ENCODE peak calls at places on chromosome 13, in seven cellular contexts. T is transverse colon, B is breast epithelium, J is esophagus muscularis mucosa, D is GM23338, S is Panc1, X is endothelial cell of umbilical vein. H is an unnamed sample. For H3K4me1, the result is how much of the 10 kb centered on the place peaks cover.

GRCh38 chr13:110505594-110505993 is 55.9 kb downstream of the RAB20 start:
- DNase-seq in T (no peak), D (no peak), X (no peak), J (no peak), S (no peak), B (no peak), H (no peak)

GRCh38 chr13:98216135-98216565 is 39.1 kb upstream of the RNF113B start:
- DNase-seq in J (no peak), T (no peak), D (no peak), X (peak), S (peak), B (no peak), H (no peak)

GRCh38 chr13:76890036-76890435 is 3.8 kb upstream of the KCTD12 start:
- DNase-seq in B (no peak), T (no peak), X (no peak), D (no peak), J (no peak), S (no peak), H (no peak)

GRCh38 chr13:111202149-111202548 is 87.0 kb downstream of the ARHGEF7 start:
- DNase-seq in J (no peak), D (peak), T (no peak), S (no peak), B (no peak), X (peak), H (no peak)

GRCh38 chr13:101590479-101590878 is 138.0 kb downstream of the ITGBL1 start:
- DNase-seq in X (no peak), D (no peak), S (no peak), B (no peak), J (no peak), T (no peak), H (no peak)

GRCh38 chr13:57345526-57345925 is 178.5 kb downstream of the PRR20E start:
- DNase-seq in T (no peak), J (no peak), S (no peak), X (no peak), B (no peak), D (no peak), H (no peak)

GRCh38 chr13:67175836-67176235 is 54.3 kb downstream of the PCDH9 start:
- DNase-seq in S (no peak), D (no peak), J (no peak), X (no peak), T (no peak), B (no peak), H (no peak)

GRCh38 chr13:29847501-29847983 is 2.9 kb downstream of the UBL3 start:
- DNase-seq in T (peak), J (no peak), D (no peak), B (no peak), X (peak), S (no peak), H (no peak)

GRCh38 chr13:32650705-32651311 is 64.6 kb downstream of the PDS5B start:
- DNase-seq in S (no peak), J (no peak), T (peak), D (peak), X (peak), B (no peak), H (no peak)

GRCh38 chr13:46486270-46486669 is 66.7 kb upstream of the LRCH1 start:
- DNase-seq in D (no peak), X (no peak), J (no peak), S (no peak), T (no peak), B (no peak), H (no peak)

GRCh38 chr13:99061411-99061810 is 83.5 kb upstream of the DOCK9 start:
- DNase-seq in S (no peak), B (no peak), J (no peak), T (no peak), X (no peak), D (no peak), H (no peak)

GRCh38 chr13:107851670-107852460 is 363.5 kb downstream of the LIG4 start:
- DNase-seq in D (no peak), B (no peak), X (no peak), S (no peak), J (no peak), T (no peak), H (no peak)

GRCh38 chr13:40388617-40389016 is 277.8 kb downstream of the FOXO1 start:
- DNase-seq in S (no peak), X (no peak), B (peak), J (peak), D (no peak), T (peak), H (no peak)
- H3K4me3 ChIP-seq in S (no peak), X (no peak), B (no peak), J (no peak), D (no peak), T (no peak), H (no peak)

DNA sequence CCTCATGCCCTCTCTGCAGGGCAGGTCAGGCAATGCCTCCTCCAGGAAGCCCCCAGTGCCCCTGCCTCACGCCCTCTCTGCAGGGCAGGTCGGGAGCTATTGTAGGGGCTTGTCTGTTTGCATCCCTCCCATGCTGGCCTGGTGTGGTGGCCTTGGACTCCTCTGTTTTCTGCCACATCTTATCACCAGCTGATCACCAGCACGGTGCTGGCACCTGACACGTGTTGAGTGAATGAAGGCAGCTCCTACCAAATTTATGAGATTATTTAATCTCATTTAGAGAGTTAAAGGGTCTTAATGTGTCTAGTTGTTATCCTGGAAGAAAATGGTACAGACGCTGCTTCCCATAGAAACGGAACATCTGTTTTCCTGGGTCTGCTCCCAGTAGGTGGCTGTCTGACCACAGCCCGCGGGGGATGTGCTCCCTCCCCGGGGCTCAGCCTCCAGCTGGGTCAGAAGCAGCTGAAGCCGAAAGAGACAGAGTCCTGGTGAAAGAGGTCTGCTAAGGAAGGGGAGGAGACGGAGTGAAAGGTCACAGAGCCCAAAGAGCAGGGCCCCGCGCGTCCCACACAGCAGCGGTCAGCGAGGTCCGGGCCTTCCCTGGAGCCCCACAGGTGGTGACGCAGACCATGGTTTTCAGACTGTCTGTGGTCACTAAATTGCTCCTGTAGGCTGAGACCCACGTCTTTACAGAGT is 51.7 kb upstream of the C13orf46 start:
- DNase-seq in X (no peak), D (no peak), T (peak), B (no peak), S (no peak), J (no peak), H (no peak)
- H3K4me1 ChIP-seq in X (under half), D (under half), T (under half), B (under half), S (under half), J (under half), H (under half)

GRCh38 chr13:78595819-78596700 is 7.3 kb downstream of the POU4F1 start:
- DNase-seq in B (no peak), D (peak), S (no peak), X (no peak), J (no peak), T (no peak), H (no peak)
- TF ChIP-seq POLR2AphosphoS5 in B (no peak), D (no peak), S (no peak), X (no peak), J (no peak), T (no peak), H (no peak)

DNA sequence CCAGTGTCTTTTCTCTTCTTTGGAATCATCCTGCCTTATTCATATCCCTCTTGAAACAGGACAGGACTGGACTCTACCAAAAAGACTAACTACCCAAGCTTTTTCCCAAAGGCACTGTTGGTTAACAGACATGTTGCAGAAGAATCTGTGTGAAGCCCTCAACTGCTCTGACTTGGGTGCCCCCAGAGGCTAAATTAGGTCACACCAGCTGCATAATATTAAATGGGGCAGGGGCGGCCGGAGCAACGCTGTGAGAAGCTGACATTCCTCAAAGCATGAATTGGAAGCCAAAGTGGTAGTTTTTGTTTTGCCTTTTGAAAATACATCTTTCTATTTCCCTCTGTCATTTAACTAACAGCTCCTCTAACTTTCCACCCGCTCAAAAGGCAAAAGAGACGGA is 185.9 kb downstream of the LHFPL6 start:
- DNase-seq in B (no peak), D (peak), S (no peak), J (no peak), T (no peak), X (no peak), H (no peak)
- H3K4me3 ChIP-seq in B (no peak), D (peak), S (no peak), J (peak), T (no peak), X (no peak), H (no peak)

H was measured in suprapubic skin.